ENCODE peak calls at places on chromosomes 3 and 15, in eight cellular contexts. One of them, this sample, is unnamed.

GRCh38 chr15:91132079-91132478 is 32.0 kb downstream of the SV2B start:
- DNase-seq in stimulated activated CD4-positive, alpha-beta T cell treated with anti-CD3 and anti-CD28 coated beads, Interleukin-15, amount 100 ng/mL, for 1 hour: no peak
- DNase-seq in activated T-cell treated with anti-CD3 and anti-CD28 coated beads, Interleukin-2, amount 50 U/mL, for 1 hour: no peak
- DNase-seq in psoas muscle: no peak
- DNase-seq in colonic mucosa: no peak
- DNase-seq in effector CD8-positive, alpha-beta T cell: no peak
- DNase-seq in A549: no peak
- DNase-seq in fibroblast of lung: no peak
- DNase-seq in this sample: no peak

GRCh38 chr15:23857028-23857641 is 170.0 kb upstream of the NDN start:
- DNase-seq in stimulated activated CD4-positive, alpha-beta T cell treated with anti-CD3 and anti-CD28 coated beads, Interleukin-15, amount 100 ng/mL, for 1 hour: no peak
- DNase-seq in activated T-cell treated with anti-CD3 and anti-CD28 coated beads, Interleukin-2, amount 50 U/mL, for 1 hour: no peak
- DNase-seq in effector CD8-positive, alpha-beta T cell: no peak
- DNase-seq in A549: peak
- DNase-seq in psoas muscle: peak
- DNase-seq in colonic mucosa: peak
- DNase-seq in fibroblast of lung: peak
- DNase-seq in this sample: peak

GRCh38 chr15:46442196-46442595 is 807.4 kb downstream of the SQOR start:
- DNase-seq in effector CD8-positive, alpha-beta T cell: no peak
- DNase-seq in stimulated activated CD4-positive, alpha-beta T cell treated with anti-CD3 and anti-CD28 coated beads, Interleukin-15, amount 100 ng/mL, for 1 hour: no peak
- DNase-seq in A549: no peak
- DNase-seq in psoas muscle: no peak
- DNase-seq in colonic mucosa: no peak
- DNase-seq in activated T-cell treated with anti-CD3 and anti-CD28 coated beads, Interleukin-2, amount 50 U/mL, for 1 hour: no peak
- DNase-seq in fibroblast of lung: peak
- DNase-seq in this sample: no peak

GRCh38 chr15:43134157-43134637 is 811 bp downstream of the TMEM62 start:
- DNase-seq in colonic mucosa: no peak
- DNase-seq in activated T-cell treated with anti-CD3 and anti-CD28 coated beads, Interleukin-2, amount 50 U/mL, for 1 hour: no peak
- DNase-seq in fibroblast of lung: no peak
- DNase-seq in psoas muscle: no peak
- DNase-seq in A549: no peak
- DNase-seq in stimulated activated CD4-positive, alpha-beta T cell treated with anti-CD3 and anti-CD28 coated beads, Interleukin-15, amount 100 ng/mL, for 1 hour: no peak
- DNase-seq in effector CD8-positive, alpha-beta T cell: no peak
- DNase-seq in this sample: no peak

GRCh38 chr3:192514081-192514753 is 213.1 kb downstream of the FGF12 start:
- DNase-seq in stimulated activated CD4-positive, alpha-beta T cell treated with anti-CD3 and anti-CD28 coated beads, Interleukin-15, amount 100 ng/mL, for 1 hour: no peak
- DNase-seq in colonic mucosa: no peak
- DNase-seq in A549: peak
- DNase-seq in psoas muscle: no peak
- DNase-seq in effector CD8-positive, alpha-beta T cell: no peak
- DNase-seq in fibroblast of lung: peak
- DNase-seq in activated T-cell treated with anti-CD3 and anti-CD28 coated beads, Interleukin-2, amount 50 U/mL, for 1 hour: no peak
- DNase-seq in this sample: no peak

GRCh38 chr3:14561051-14561634 is 21.0 kb upstream of the GRIP2 start:
- DNase-seq in activated T-cell treated with anti-CD3 and anti-CD28 coated beads, Interleukin-2, amount 50 U/mL, for 1 hour: no peak
- DNase-seq in stimulated activated CD4-positive, alpha-beta T cell treated with anti-CD3 and anti-CD28 coated beads, Interleukin-15, amount 100 ng/mL, for 1 hour: no peak
- DNase-seq in colonic mucosa: no peak
- DNase-seq in effector CD8-positive, alpha-beta T cell: no peak
- DNase-seq in psoas muscle: no peak
- DNase-seq in fibroblast of lung: peak
- DNase-seq in A549: no peak
- DNase-seq in this sample: no peak

GRCh38 chr3:172512363-172512762 is 10.9 kb downstream of the TNFSF10 start:
- DNase-seq in psoas muscle: peak
- DNase-seq in effector CD8-positive, alpha-beta T cell: no peak
- DNase-seq in activated T-cell treated with anti-CD3 and anti-CD28 coated beads, Interleukin-2, amount 50 U/mL, for 1 hour: peak
- DNase-seq in fibroblast of lung: peak
- DNase-seq in colonic mucosa: peak
- DNase-seq in A549: no peak
- DNase-seq in stimulated activated CD4-positive, alpha-beta T cell treated with anti-CD3 and anti-CD28 coated beads, Interleukin-15, amount 100 ng/mL, for 1 hour: no peak
- DNase-seq in this sample: peak

GRCh38 chr3:122466701-122467240 is 48.0 kb downstream of the KPNA1 start:
- DNase-seq in effector CD8-positive, alpha-beta T cell: no peak
- DNase-seq in A549: no peak
- DNase-seq in stimulated activated CD4-positive, alpha-beta T cell treated with anti-CD3 and anti-CD28 coated beads, Interleukin-15, amount 100 ng/mL, for 1 hour: no peak
- DNase-seq in activated T-cell treated with anti-CD3 and anti-CD28 coated beads, Interleukin-2, amount 50 U/mL, for 1 hour: no peak
- DNase-seq in colonic mucosa: no peak
- DNase-seq in fibroblast of lung: no peak
- DNase-seq in psoas muscle: no peak
- DNase-seq in this sample: no peak

GRCh38 chr15:70419046-70419445 is 321.3 kb upstream of the TLE3 start:
- DNase-seq in colonic mucosa: no peak
- DNase-seq in activated T-cell treated with anti-CD3 and anti-CD28 coated beads, Interleukin-2, amount 50 U/mL, for 1 hour: no peak
- DNase-seq in stimulated activated CD4-positive, alpha-beta T cell treated with anti-CD3 and anti-CD28 coated beads, Interleukin-15, amount 100 ng/mL, for 1 hour: no peak
- DNase-seq in effector CD8-positive, alpha-beta T cell: no peak
- DNase-seq in fibroblast of lung: no peak
- DNase-seq in A549: no peak
- DNase-seq in psoas muscle: no peak
- DNase-seq in this sample: no peak

GRCh38 chr15:47366884-47367283 is 350.4 kb upstream of the SEMA6D start:
- DNase-seq in psoas muscle: no peak
- DNase-seq in activated T-cell treated with anti-CD3 and anti-CD28 coated beads, Interleukin-2, amount 50 U/mL, for 1 hour: no peak
- DNase-seq in A549: no peak
- DNase-seq in fibroblast of lung: no peak
- DNase-seq in effector CD8-positive, alpha-beta T cell: no peak
- DNase-seq in stimulated activated CD4-positive, alpha-beta T cell treated with anti-CD3 and anti-CD28 coated beads, Interleukin-15, amount 100 ng/mL, for 1 hour: no peak
- DNase-seq in colonic mucosa: no peak
- DNase-seq in this sample: no peak

GRCh38 chr15:63970723-63971426 is 75.4 kb downstream of the DAPK2 start:
- DNase-seq in psoas muscle: no peak
- DNase-seq in fibroblast of lung: no peak
- DNase-seq in stimulated activated CD4-positive, alpha-beta T cell treated with anti-CD3 and anti-CD28 coated beads, Interleukin-15, amount 100 ng/mL, for 1 hour: no peak
- DNase-seq in activated T-cell treated with anti-CD3 and anti-CD28 coated beads, Interleukin-2, amount 50 U/mL, for 1 hour: no peak
- DNase-seq in effector CD8-positive, alpha-beta T cell: no peak
- DNase-seq in A549: no peak
- DNase-seq in colonic mucosa: no peak
- DNase-seq in this sample: no peak

GRCh38 chr3:46663611-46664135 is 29.8 kb downstream of the ALS2CL start:
- DNase-seq in activated T-cell treated with anti-CD3 and anti-CD28 coated beads, Interleukin-2, amount 50 U/mL, for 1 hour: no peak
- DNase-seq in colonic mucosa: peak
- DNase-seq in psoas muscle: no peak
- DNase-seq in stimulated activated CD4-positive, alpha-beta T cell treated with anti-CD3 and anti-CD28 coated beads, Interleukin-15, amount 100 ng/mL, for 1 hour: no peak
- DNase-seq in effector CD8-positive, alpha-beta T cell: no peak
- DNase-seq in fibroblast of lung: peak
- DNase-seq in A549: no peak
- DNase-seq in this sample: peak

GRCh38 chr15:63880744-63881143 is 47.0 kb upstream of the HERC1 start:
- DNase-seq in colonic mucosa: no peak
- DNase-seq in activated T-cell treated with anti-CD3 and anti-CD28 coated beads, Interleukin-2, amount 50 U/mL, for 1 hour: no peak
- DNase-seq in fibroblast of lung: no peak
- DNase-seq in effector CD8-positive, alpha-beta T cell: no peak
- DNase-seq in stimulated activated CD4-positive, alpha-beta T cell treated with anti-CD3 and anti-CD28 coated beads, Interleukin-15, amount 100 ng/mL, for 1 hour: no peak
- DNase-seq in A549: no peak
- DNase-seq in psoas muscle: no peak
- DNase-seq in this sample: no peak

GRCh38 chr15:70435872-70436271 is 327.5 kb downstream of the UACA start:
- DNase-seq in fibroblast of lung: no peak
- DNase-seq in activated T-cell treated with anti-CD3 and anti-CD28 coated beads, Interleukin-2, amount 50 U/mL, for 1 hour: no peak
- DNase-seq in A549: no peak
- DNase-seq in colonic mucosa: no peak
- DNase-seq in effector CD8-positive, alpha-beta T cell: no peak
- DNase-seq in psoas muscle: no peak
- DNase-seq in stimulated activated CD4-positive, alpha-beta T cell treated with anti-CD3 and anti-CD28 coated beads, Interleukin-15, amount 100 ng/mL, for 1 hour: no peak
- DNase-seq in this sample: no peak

GRCh38 chr3:111768571-111769100 is 90.4 kb upstream of the PHLDB2 start:
- DNase-seq in effector CD8-positive, alpha-beta T cell: no peak
- DNase-seq in colonic mucosa: no peak
- DNase-seq in stimulated activated CD4-positive, alpha-beta T cell treated with anti-CD3 and anti-CD28 coated beads, Interleukin-15, amount 100 ng/mL, for 1 hour: no peak
- DNase-seq in A549: peak
- DNase-seq in fibroblast of lung: peak
- DNase-seq in psoas muscle: no peak
- DNase-seq in activated T-cell treated with anti-CD3 and anti-CD28 coated beads, Interleukin-2, amount 50 U/mL, for 1 hour: no peak
- DNase-seq in this sample: peak

GRCh38 chr15:96218623-96219465 is 111.7 kb upstream of the NR2F2 start:
- DNase-seq in stimulated activated CD4-positive, alpha-beta T cell treated with anti-CD3 and anti-CD28 coated beads, Interleukin-15, amount 100 ng/mL, for 1 hour: no peak
- DNase-seq in colonic mucosa: no peak
- DNase-seq in psoas muscle: no peak
- DNase-seq in effector CD8-positive, alpha-beta T cell: no peak
- DNase-seq in fibroblast of lung: no peak
- DNase-seq in A549: no peak
- DNase-seq in activated T-cell treated with anti-CD3 and anti-CD28 coated beads, Interleukin-2, amount 50 U/mL, for 1 hour: no peak
- DNase-seq in this sample: no peak

GRCh38 chr15:47246317-47246716 is 471.0 kb upstream of the SEMA6D start:
- DNase-seq in psoas muscle: no peak
- DNase-seq in activated T-cell treated with anti-CD3 and anti-CD28 coated beads, Interleukin-2, amount 50 U/mL, for 1 hour: no peak
- DNase-seq in fibroblast of lung: no peak
- DNase-seq in A549: no peak
- DNase-seq in effector CD8-positive, alpha-beta T cell: no peak
- DNase-seq in colonic mucosa: no peak
- DNase-seq in stimulated activated CD4-positive, alpha-beta T cell treated with anti-CD3 and anti-CD28 coated beads, Interleukin-15, amount 100 ng/mL, for 1 hour: no peak
- DNase-seq in this sample: no peak

GRCh38 chr15:74997161-74997942 is 2.0 kb downstream of the SCAMP5 start:
- DNase-seq in stimulated activated CD4-positive, alpha-beta T cell treated with anti-CD3 and anti-CD28 coated beads, Interleukin-15, amount 100 ng/mL, for 1 hour: no peak
- DNase-seq in colonic mucosa: no peak
- DNase-seq in psoas muscle: no peak
- DNase-seq in activated T-cell treated with anti-CD3 and anti-CD28 coated beads, Interleukin-2, amount 50 U/mL, for 1 hour: no peak
- DNase-seq in fibroblast of lung: no peak
- DNase-seq in effector CD8-positive, alpha-beta T cell: no peak
- DNase-seq in A549: no peak
- DNase-seq in this sample: no peak

GRCh38 chr15:59543721-59544547 is 67.6 kb upstream of the GCNT3 start:
- DNase-seq in colonic mucosa: peak
- DNase-seq in effector CD8-positive, alpha-beta T cell: no peak
- DNase-seq in fibroblast of lung: no peak
- DNase-seq in activated T-cell treated with anti-CD3 and anti-CD28 coated beads, Interleukin-2, amount 50 U/mL, for 1 hour: no peak
- DNase-seq in psoas muscle: no peak
- DNase-seq in stimulated activated CD4-positive, alpha-beta T cell treated with anti-CD3 and anti-CD28 coated beads, Interleukin-15, amount 100 ng/mL, for 1 hour: no peak
- DNase-seq in A549: no peak
- DNase-seq in this sample: no peak

GRCh38 chr3:141305436-141305835 is 62.9 kb upstream of the ZBTB38 start:
- DNase-seq in psoas muscle: no peak
- DNase-seq in fibroblast of lung: peak
- DNase-seq in activated T-cell treated with anti-CD3 and anti-CD28 coated beads, Interleukin-2, amount 50 U/mL, for 1 hour: no peak
- DNase-seq in stimulated activated CD4-positive, alpha-beta T cell treated with anti-CD3 and anti-CD28 coated beads, Interleukin-15, amount 100 ng/mL, for 1 hour: no peak
- DNase-seq in A549: peak
- DNase-seq in effector CD8-positive, alpha-beta T cell: no peak
- DNase-seq in colonic mucosa: no peak
- DNase-seq in this sample: no peak

GRCh38 chr3:79385211-79385610 is 382.6 kb downstream of the ROBO1 start:
- DNase-seq in effector CD8-positive, alpha-beta T cell: no peak
- DNase-seq in stimulated activated CD4-positive, alpha-beta T cell treated with anti-CD3 and anti-CD28 coated beads, Interleukin-15, amount 100 ng/mL, for 1 hour: no peak
- DNase-seq in activated T-cell treated with anti-CD3 and anti-CD28 coated beads, Interleukin-2, amount 50 U/mL, for 1 hour: no peak
- DNase-seq in A549: no peak
- DNase-seq in fibroblast of lung: no peak
- DNase-seq in colonic mucosa: no peak
- DNase-seq in psoas muscle: no peak
- DNase-seq in this sample: no peak

GRCh38 chr15:65303687-65304392 is 637 bp upstream of the RNU5B-1 start:
- DNase-seq in fibroblast of lung: peak
- DNase-seq in colonic mucosa: peak
- DNase-seq in A549: no peak
- DNase-seq in stimulated activated CD4-positive, alpha-beta T cell treated with anti-CD3 and anti-CD28 coated beads, Interleukin-15, amount 100 ng/mL, for 1 hour: no peak
- DNase-seq in psoas muscle: peak
- DNase-seq in activated T-cell treated with anti-CD3 and anti-CD28 coated beads, Interleukin-2, amount 50 U/mL, for 1 hour: peak
- DNase-seq in effector CD8-positive, alpha-beta T cell: no peak
- DNase-seq in this sample: peak

GRCh38 chr15:67148196-67148701 is 82.8 kb downstream of the SMAD3 start:
- DNase-seq in psoas muscle: no peak
- DNase-seq in A549: no peak
- DNase-seq in effector CD8-positive, alpha-beta T cell: no peak
- DNase-seq in fibroblast of lung: peak
- DNase-seq in activated T-cell treated with anti-CD3 and anti-CD28 coated beads, Interleukin-2, amount 50 U/mL, for 1 hour: no peak
- DNase-seq in colonic mucosa: peak
- DNase-seq in stimulated activated CD4-positive, alpha-beta T cell treated with anti-CD3 and anti-CD28 coated beads, Interleukin-15, amount 100 ng/mL, for 1 hour: no peak
- DNase-seq in this sample: no peak

GRCh38 chr3:153209596-153209995 is 47.6 kb downstream of the RAP2B start:
- DNase-seq in colonic mucosa: no peak
- DNase-seq in stimulated activated CD4-positive, alpha-beta T cell treated with anti-CD3 and anti-CD28 coated beads, Interleukin-15, amount 100 ng/mL, for 1 hour: no peak
- DNase-seq in fibroblast of lung: peak
- DNase-seq in activated T-cell treated with anti-CD3 and anti-CD28 coated beads, Interleukin-2, amount 50 U/mL, for 1 hour: no peak
- DNase-seq in psoas muscle: peak
- DNase-seq in effector CD8-positive, alpha-beta T cell: no peak
- DNase-seq in A549: peak
- DNase-seq in this sample: no peak

GRCh38 chr3:183073839-183074615 is 25.3 kb downstream of the MCCC1 start:
- DNase-seq in activated T-cell treated with anti-CD3 and anti-CD28 coated beads, Interleukin-2, amount 50 U/mL, for 1 hour: no peak
- DNase-seq in effector CD8-positive, alpha-beta T cell: no peak
- DNase-seq in A549: no peak
- DNase-seq in fibroblast of lung: no peak
- DNase-seq in stimulated activated CD4-positive, alpha-beta T cell treated with anti-CD3 and anti-CD28 coated beads, Interleukin-15, amount 100 ng/mL, for 1 hour: no peak
- DNase-seq in colonic mucosa: no peak
- DNase-seq in psoas muscle: no peak
- DNase-seq in this sample: no peak

GRCh38 chr15:70099966-70100494 is 2.3 kb upstream of the TLE3 start:
- DNase-seq in stimulated activated CD4-positive, alpha-beta T cell treated with anti-CD3 and anti-CD28 coated beads, Interleukin-15, amount 100 ng/mL, for 1 hour: no peak
- DNase-seq in psoas muscle: no peak
- DNase-seq in colonic mucosa: no peak
- DNase-seq in A549: no peak
- DNase-seq in fibroblast of lung: peak
- DNase-seq in activated T-cell treated with anti-CD3 and anti-CD28 coated beads, Interleukin-2, amount 50 U/mL, for 1 hour: no peak
- DNase-seq in effector CD8-positive, alpha-beta T cell: no peak
- DNase-seq in this sample: no peak

GRCh38 chr3:139675327-139675726 is 2.4 kb downstream of the NMNAT3 start:
- DNase-seq in psoas muscle: no peak
- DNase-seq in stimulated activated CD4-positive, alpha-beta T cell treated with anti-CD3 and anti-CD28 coated beads, Interleukin-15, amount 100 ng/mL, for 1 hour: no peak
- DNase-seq in activated T-cell treated with anti-CD3 and anti-CD28 coated beads, Interleukin-2, amount 50 U/mL, for 1 hour: no peak
- DNase-seq in effector CD8-positive, alpha-beta T cell: no peak
- DNase-seq in colonic mucosa: no peak
- DNase-seq in fibroblast of lung: no peak
- DNase-seq in A549: no peak
- DNase-seq in this sample: no peak

GRCh38 chr15:48802867-48803266 is 8.0 kb downstream of the CEP152 start:
- DNase-seq in fibroblast of lung: peak
- DNase-seq in psoas muscle: no peak
- DNase-seq in A549: no peak
- DNase-seq in colonic mucosa: no peak
- DNase-seq in effector CD8-positive, alpha-beta T cell: no peak
- DNase-seq in stimulated activated CD4-positive, alpha-beta T cell treated with anti-CD3 and anti-CD28 coated beads, Interleukin-15, amount 100 ng/mL, for 1 hour: no peak
- DNase-seq in activated T-cell treated with anti-CD3 and anti-CD28 coated beads, Interleukin-2, amount 50 U/mL, for 1 hour: no peak
- DNase-seq in this sample: no peak

GRCh38 chr15:51776952-51777574 is 25.7 kb downstream of the TMOD2 start:
- DNase-seq in colonic mucosa: peak
- DNase-seq in effector CD8-positive, alpha-beta T cell: peak
- DNase-seq in activated T-cell treated with anti-CD3 and anti-CD28 coated beads, Interleukin-2, amount 50 U/mL, for 1 hour: peak
- DNase-seq in fibroblast of lung: peak
- DNase-seq in psoas muscle: peak
- DNase-seq in A549: peak
- DNase-seq in stimulated activated CD4-positive, alpha-beta T cell treated with anti-CD3 and anti-CD28 coated beads, Interleukin-15, amount 100 ng/mL, for 1 hour: peak
- DNase-seq in this sample: peak

GRCh38 chr3:112822116-112823055 is 24.3 kb downstream of the CD200R1L start:
- DNase-seq in colonic mucosa: no peak
- DNase-seq in stimulated activated CD4-positive, alpha-beta T cell treated with anti-CD3 and anti-CD28 coated beads, Interleukin-15, amount 100 ng/mL, for 1 hour: no peak
- DNase-seq in effector CD8-positive, alpha-beta T cell: no peak
- DNase-seq in activated T-cell treated with anti-CD3 and anti-CD28 coated beads, Interleukin-2, amount 50 U/mL, for 1 hour: no peak
- DNase-seq in fibroblast of lung: peak
- DNase-seq in A549: peak
- DNase-seq in psoas muscle: no peak
- DNase-seq in this sample: no peak

GRCh38 chr3:134381836-134382442 is 7.7 kb upstream of the AMOTL2 start:
- DNase-seq in activated T-cell treated with anti-CD3 and anti-CD28 coated beads, Interleukin-2, amount 50 U/mL, for 1 hour: no peak
- DNase-seq in psoas muscle: no peak
- DNase-seq in fibroblast of lung: no peak
- DNase-seq in A549: no peak
- DNase-seq in stimulated activated CD4-positive, alpha-beta T cell treated with anti-CD3 and anti-CD28 coated beads, Interleukin-15, amount 100 ng/mL, for 1 hour: no peak
- DNase-seq in colonic mucosa: peak
- DNase-seq in effector CD8-positive, alpha-beta T cell: no peak
- DNase-seq in this sample: peak

GRCh38 chr3:114624047-114624445 is 330.2 kb downstream of the TIGIT start:
- DNase-seq in fibroblast of lung: peak
- DNase-seq in effector CD8-positive, alpha-beta T cell: no peak
- DNase-seq in stimulated activated CD4-positive, alpha-beta T cell treated with anti-CD3 and anti-CD28 coated beads, Interleukin-15, amount 100 ng/mL, for 1 hour: no peak
- DNase-seq in psoas muscle: peak
- DNase-seq in activated T-cell treated with anti-CD3 and anti-CD28 coated beads, Interleukin-2, amount 50 U/mL, for 1 hour: no peak
- DNase-seq in colonic mucosa: peak
- DNase-seq in A549: no peak
- DNase-seq in this sample: no peak

GRCh38 chr15:89647191-89647851 is 7.9 kb downstream of the KIF7 start:
- DNase-seq in effector CD8-positive, alpha-beta T cell: peak
- DNase-seq in stimulated activated CD4-positive, alpha-beta T cell treated with anti-CD3 and anti-CD28 coated beads, Interleukin-15, amount 100 ng/mL, for 1 hour: no peak
- DNase-seq in colonic mucosa: peak
- DNase-seq in A549: peak
- DNase-seq in activated T-cell treated with anti-CD3 and anti-CD28 coated beads, Interleukin-2, amount 50 U/mL, for 1 hour: peak
- DNase-seq in psoas muscle: peak
- DNase-seq in fibroblast of lung: peak
- DNase-seq in this sample: peak

GRCh38 chr3:37668431-37668830 is 193.2 kb upstream of the CTDSPL start:
- DNase-seq in A549: no peak
- DNase-seq in psoas muscle: no peak
- DNase-seq in activated T-cell treated with anti-CD3 and anti-CD28 coated beads, Interleukin-2, amount 50 U/mL, for 1 hour: no peak
- DNase-seq in colonic mucosa: peak
- DNase-seq in stimulated activated CD4-positive, alpha-beta T cell treated with anti-CD3 and anti-CD28 coated beads, Interleukin-15, amount 100 ng/mL, for 1 hour: no peak
- DNase-seq in effector CD8-positive, alpha-beta T cell: no peak
- DNase-seq in fibroblast of lung: peak
- DNase-seq in this sample: no peak